ENCODE peak calls at places on chromosome 9, in four cellular contexts. B, X, Z and Y are unnamed samples. For H3K79me2, the result is how much of the 10 kb centered on the place peaks cover.

GRCh38 chr9:128025756-128026155 is 41.4 kb downstream of the NAIF1 start:
- DNase-seq in B (no peak), X (no peak), Z (no peak), Y (no peak)

GRCh38 chr9:124133752-124134151 is 122.2 kb downstream of the LHX2 start:
- DNase-seq in B (no peak), X (peak), Z (no peak), Y (peak)

GRCh38 chr9:69307446-69308216 is 17.4 kb upstream of the ENTREP1 start:
- DNase-seq in B (no peak), X (no peak), Z (no peak), Y (no peak)

GRCh38 chr9:134422301-134422700 is 96.0 kb downstream of the RXRA start:
- DNase-seq in B (no peak), X (no peak), Z (peak), Y (peak)

GRCh38 chr9:124553738-124554137 is 46.5 kb upstream of the NR5A1 start:
- DNase-seq in B (no peak), X (no peak), Z (no peak), Y (no peak)

GRCh38 chr9:128026255-128027165 is 40.6 kb downstream of the NAIF1 start:
- DNase-seq in B (no peak), X (peak), Z (no peak), Y (no peak)

GRCh38 chr9:134880484-134881312 is at the start of gene FCN2:
- DNase-seq in B (no peak), X (no peak), Z (no peak), Y (no peak)

GRCh38 chr9:18365651-18366050 is 108.3 kb upstream of the ADAMTSL1 start:
- DNase-seq in B (no peak), X (peak), Z (no peak), Y (no peak)

GRCh38 chr9:122347348-122348287 is 23.2 kb upstream of the PTGS1 start:
- DNase-seq in B (no peak), X (no peak), Z (no peak), Y (peak)

GRCh38 chr9:97307091-97307490 is 368 bp upstream of the CCDC180 start:
- DNase-seq in B (no peak), X (no peak), Z (no peak), Y (peak)

GRCh38 chr9:8694983-8695588 is 895.5 kb upstream of the DMAC1 start:
- DNase-seq in B (no peak), X (no peak), Z (no peak), Y (no peak)

GRCh38 chr9:98101868-98102273 is 17.2 kb downstream of the TRIM14 start:
- DNase-seq in B (no peak), X (peak), Z (no peak), Y (no peak)

GRCh38 chr9:93859431-93860215 is 95.5 kb downstream of the BARX1 start:
- DNase-seq in B (no peak), X (no peak), Z (no peak), Y (no peak)

GRCh38 chr9:114283551-114284111 is 39.3 kb upstream of the ORM1 start:
- DNase-seq in B (no peak), X (no peak), Z (no peak), Y (no peak)

GRCh38 chr9:109716631-109717030 is 63.4 kb upstream of the PALM2AKAP2 start:
- DNase-seq in B (no peak), X (no peak), Z (no peak), Y (peak)

GRCh38 chr9:127131871-127132270 is 9.4 kb upstream of the ANGPTL2 start:
- DNase-seq in B (peak), X (no peak), Z (no peak), Y (peak)

GRCh38 chr9:130239741-130240241 is 25.8 kb upstream of the HMCN2 start:
- DNase-seq in B (no peak), X (no peak), Z (no peak), Y (peak)

GRCh38 chr9:27572566-27572917 is 739 bp downstream of the C9orf72 start:
- DNase-seq in B (no peak), X (peak), Z (peak), Y (no peak)

GRCh38 chr9:123883634-123884033 is 46.3 kb downstream of the DENND1A start:
- DNase-seq in B (no peak), X (no peak), Z (no peak), Y (no peak)

GRCh38 chr9:116032683-116033440 is 120.7 kb upstream of the PAPPA start:
- DNase-seq in B (no peak), X (no peak), Z (no peak), Y (no peak)

GRCh38 chr9:98742325-98743280 is 33.9 kb upstream of the GABBR2 start:
- DNase-seq in B (no peak), X (no peak), Z (no peak), Y (no peak)

GRCh38 chr9:116792271-116792670 is 105.2 kb downstream of the TRIM32 start:
- DNase-seq in B (no peak), X (no peak), Z (no peak), Y (no peak)

GRCh38 chr9:135772056-135773042 is 70.4 kb downstream of the KCNT1 start:
- DNase-seq in B (no peak), X (no peak), Z (no peak), Y (no peak)

GRCh38 chr9:131019387-131020239 is 10.6 kb downstream of the LAMC3 start:
- DNase-seq in B (no peak), X (no peak), Z (no peak), Y (no peak)

GRCh38 chr9:90830977-90831376 is 29.4 kb downstream of the SYK start:
- DNase-seq in B (no peak), X (peak), Z (no peak), Y (no peak)

GRCh38 chr9:97506264-97506663 is 4.8 kb downstream of the TMOD1 start:
- DNase-seq in B (no peak), X (no peak), Z (no peak), Y (no peak)

GRCh38 chr9:115000217-115000639 is 69.8 kb upstream of the TNFSF8 start:
- DNase-seq in B (no peak), X (no peak), Z (no peak), Y (no peak)

GRCh38 chr9:129884220-129885017 is 49.2 kb downstream of the USP20 start:
- DNase-seq in B (peak), X (peak), Z (peak), Y (peak)

DNA sequence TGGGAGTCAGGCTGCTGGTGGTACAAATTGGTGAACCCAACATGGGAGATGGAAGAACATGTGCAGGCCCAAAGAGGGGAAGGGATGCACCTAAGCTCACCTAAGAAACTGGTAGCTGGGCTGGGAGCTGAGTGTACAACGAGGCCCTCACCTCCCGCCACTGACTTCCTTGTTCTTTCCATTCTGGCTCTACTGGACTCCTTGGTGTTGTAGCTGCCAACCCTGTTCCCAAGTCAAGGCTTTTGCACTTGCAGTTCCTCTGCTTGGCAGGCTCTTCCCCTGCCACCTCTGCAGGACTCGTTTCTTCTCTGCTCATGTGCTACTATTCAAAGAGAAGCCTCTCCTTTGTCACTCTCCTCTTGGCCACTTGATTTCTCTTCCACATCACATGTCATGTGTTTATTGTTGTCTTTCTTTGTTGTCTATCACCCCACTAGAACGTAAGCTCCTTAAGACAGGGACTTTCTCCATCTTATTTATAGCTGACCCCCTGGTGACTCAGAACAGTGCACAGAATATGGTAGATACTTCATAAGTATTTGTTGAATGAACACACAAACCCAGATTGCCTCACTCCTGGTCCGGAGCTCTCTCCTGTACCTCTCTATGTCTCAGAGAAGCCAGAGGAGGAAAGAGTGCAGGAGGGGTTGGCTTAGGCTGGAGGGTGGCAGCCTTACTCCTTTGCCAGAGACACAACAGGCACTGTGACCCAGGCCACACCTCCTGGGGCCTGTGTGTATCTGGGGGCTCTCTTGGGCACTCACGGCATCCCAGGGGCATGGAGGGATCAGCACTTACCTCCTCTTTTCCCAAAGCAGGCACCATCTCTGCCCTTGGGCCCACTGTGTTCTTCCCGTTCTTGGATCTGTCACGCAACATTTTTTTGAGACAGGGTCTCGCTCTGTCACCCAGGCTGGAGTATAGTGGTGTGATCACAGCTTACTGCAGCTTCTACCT is 5.2 kb upstream of the SPINK4 start:
- DNase-seq in B (no peak), X (no peak), Z (no peak), Y (no peak)
- H2AFZ ChIP-seq in B (no peak), X (no peak), Z (no peak), Y (no peak)

DNA sequence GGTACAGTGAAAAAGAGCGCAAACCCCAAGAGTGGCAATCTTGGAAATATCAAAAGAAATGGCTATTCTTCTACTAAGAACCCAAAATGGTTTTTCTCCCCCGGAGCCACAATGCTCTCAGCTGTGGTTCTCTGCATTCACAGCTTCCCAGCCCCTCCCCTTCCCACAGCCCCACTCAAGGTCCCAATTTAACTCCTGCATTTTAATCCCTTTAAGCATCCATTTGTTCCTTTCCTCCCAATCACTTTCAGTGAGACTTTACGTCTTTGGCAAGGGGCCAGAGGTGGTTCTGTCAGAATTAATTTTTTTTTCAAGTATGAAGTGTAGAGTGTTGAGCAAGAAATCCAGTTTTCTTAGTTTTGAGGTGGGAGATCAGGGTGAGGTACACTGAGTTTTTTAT is 256.9 kb downstream of the GLIS3 start:
- DNase-seq in B (no peak), X (no peak), Z (no peak), Y (no peak)
- H3K4me2 ChIP-seq in B (no peak), X (no peak), Z (no peak), Y (no peak)

DNA sequence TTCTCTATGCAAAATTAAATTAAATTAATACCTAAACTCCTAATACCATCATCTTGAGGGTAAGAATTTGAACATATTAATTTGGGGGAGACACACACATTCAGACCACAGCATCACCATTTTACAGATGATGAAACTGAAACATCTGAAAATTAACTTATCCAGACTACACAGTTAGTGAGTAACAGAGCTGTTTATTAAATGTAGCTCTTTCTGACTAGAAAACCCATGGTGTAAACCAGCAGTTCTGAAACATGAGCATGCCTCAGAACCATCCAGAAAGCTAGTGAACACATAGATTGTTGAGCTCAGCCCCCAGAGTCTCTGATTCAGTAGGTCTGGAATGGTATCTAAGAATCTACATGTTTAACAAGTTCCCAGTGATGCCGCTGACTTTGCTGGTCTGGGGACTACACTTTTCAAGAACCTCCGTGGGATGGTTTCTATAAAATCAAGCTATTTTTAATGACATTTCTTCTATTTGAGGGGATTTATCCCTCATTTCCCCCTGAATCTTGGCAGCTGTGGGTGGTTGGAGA is 113.5 kb downstream of the RORB start:
- DNase-seq in B (no peak), X (no peak), Z (no peak), Y (no peak)
- H3K79me2 ChIP-seq in B (under half), X (under half), Z (under half), Y (under half)

GRCh38 chr9:1881708-1882351 is 133.3 kb upstream of the SMARCA2 start:
- DNase-seq in B (no peak), X (no peak), Z (no peak), Y (no peak)

GRCh38 chr9:1878817-1879216 is 136.3 kb upstream of the SMARCA2 start:
- DNase-seq in B (no peak), X (no peak), Z (no peak), Y (no peak)

GRCh38 chr9:1877951-1878350 is 137.2 kb upstream of the SMARCA2 start:
- DNase-seq in B (no peak), X (no peak), Z (no peak), Y (no peak)

GRCh38 chr9:1880038-1880565 is 135.0 kb upstream of the SMARCA2 start:
- DNase-seq in B (no peak), X (no peak), Z (no peak), Y (no peak)

DNA sequence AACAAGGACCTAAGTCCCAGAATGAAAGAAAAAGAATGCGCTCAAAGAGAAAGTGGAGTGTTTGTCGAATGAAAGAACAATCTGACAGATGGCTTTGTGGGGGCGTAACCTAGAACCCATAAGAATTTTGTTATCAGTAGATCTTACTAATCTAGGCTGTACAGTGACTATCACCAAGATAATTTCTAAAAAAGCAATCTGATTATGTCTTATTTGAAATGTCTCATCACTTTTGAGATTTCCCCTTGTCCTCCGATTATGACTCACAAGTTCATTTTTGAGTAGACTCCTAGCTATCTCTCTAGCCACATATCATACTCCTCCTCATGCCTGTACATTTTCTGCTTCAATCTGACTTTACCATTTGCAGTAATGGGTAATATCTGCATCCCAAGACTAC is 135.6 kb upstream of the SMARCA2 start:
- DNase-seq in B (no peak), X (no peak), Z (no peak), Y (no peak)
- H2AFZ ChIP-seq in B (no peak), X (no peak), Z (no peak), Y (no peak)

DNA sequence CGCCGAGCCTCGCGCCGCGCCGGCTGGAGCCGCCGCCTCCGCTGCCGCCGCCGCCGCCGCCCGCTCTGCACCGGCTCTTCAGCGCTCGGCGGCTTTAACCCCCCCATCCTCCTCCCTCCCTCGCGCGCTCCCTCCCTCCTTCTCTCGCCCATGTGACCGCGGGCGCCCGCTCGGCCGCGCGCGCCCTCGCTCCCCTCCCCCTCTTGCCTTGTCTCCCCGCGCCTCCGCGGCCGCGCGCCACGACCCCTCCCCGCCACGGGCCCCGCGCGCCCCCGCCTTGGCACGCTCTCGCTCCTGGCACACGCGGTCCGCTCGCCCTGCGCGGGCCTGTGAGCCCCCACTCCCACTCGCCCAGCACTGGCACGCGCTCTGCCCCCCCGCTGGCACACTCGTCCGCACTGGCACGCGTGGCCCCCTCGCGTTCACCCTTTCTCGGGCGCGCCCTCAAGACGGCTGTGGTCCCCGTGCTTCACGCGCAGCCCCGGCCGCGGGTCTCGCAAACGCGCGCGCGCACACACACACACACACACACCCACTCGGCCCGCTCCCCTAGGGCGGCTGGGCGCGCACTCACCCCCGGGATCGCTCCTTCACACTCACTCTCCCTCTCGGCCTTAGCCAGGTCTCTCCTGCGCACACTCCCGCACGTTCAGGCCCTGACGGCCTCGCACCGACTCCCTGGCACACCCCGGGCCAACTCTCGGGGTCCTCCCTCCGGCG is at the start of gene CNTFR:
- DNase-seq in B (no peak), X (no peak), Z (no peak), Y (no peak)
- H3K4me2 ChIP-seq in B (no peak), X (no peak), Z (peak), Y (no peak)

GRCh38 chr9:89421595-89421994 is 76.3 kb downstream of the SEMA4D start:
- DNase-seq in B (no peak), X (no peak), Z (no peak), Y (no peak)

GRCh38 chr9:89420397-89420796 is 77.5 kb downstream of the SEMA4D start:
- DNase-seq in B (no peak), X (no peak), Z (no peak), Y (no peak)

GRCh38 chr9:89418882-89419641 is 78.9 kb downstream of the SEMA4D start:
- DNase-seq in B (no peak), X (peak), Z (no peak), Y (no peak)

GRCh38 chr9:89418112-89418872 is 79.6 kb downstream of the SEMA4D start:
- DNase-seq in B (no peak), X (no peak), Z (no peak), Y (no peak)

GRCh38 chr9:89419978-89420394 is 77.9 kb downstream of the SEMA4D start:
- DNase-seq in B (no peak), X (no peak), Z (no peak), Y (no peak)
- H3K79me2 ChIP-seq in B (under half), X (under half), Z (under half), Y (under half)